ENCODE peak calls at places on chromosomes 1 and 21, in five cellular contexts. One of them, this sample, is unnamed.

GRCh38 chr1:226679853-226680516 is 59.1 kb downstream of the ITPKB start:
- DNase-seq in NCI-H1417: no peak
- DNase-seq in effector CD4-positive, alpha-beta T cell: peak
- DNase-seq in ELF-1: peak
- DNase-seq in suprapubic skin: peak
- DNase-seq in this sample: no peak

GRCh38 chr1:165747632-165748452 is 20.8 kb downstream of the TMCO1 start:
- DNase-seq in NCI-H1417: no peak
- DNase-seq in effector CD4-positive, alpha-beta T cell: no peak
- DNase-seq in ELF-1: no peak
- DNase-seq in suprapubic skin: no peak
- DNase-seq in this sample: no peak

GRCh38 chr1:21857142-21857839 is 45.2 kb downstream of the LDLRAD2 start:
- DNase-seq in NCI-H1417: no peak
- DNase-seq in effector CD4-positive, alpha-beta T cell: no peak
- DNase-seq in ELF-1: no peak
- DNase-seq in suprapubic skin: peak
- DNase-seq in this sample: no peak

GRCh38 chr1:64082459-64082858 is 121.0 kb upstream of the UBE2U start:
- DNase-seq in NCI-H1417: no peak
- DNase-seq in effector CD4-positive, alpha-beta T cell: no peak
- DNase-seq in ELF-1: no peak
- DNase-seq in suprapubic skin: no peak
- DNase-seq in this sample: no peak

GRCh38 chr21:17610862-17611261 is 1.8 kb downstream of the BTG3 start:
- DNase-seq in NCI-H1417: peak
- DNase-seq in effector CD4-positive, alpha-beta T cell: no peak
- DNase-seq in ELF-1: peak
- DNase-seq in suprapubic skin: no peak
- DNase-seq in this sample: no peak

GRCh38 chr1:201259476-201260235 is 23.6 kb upstream of the PKP1 start:
- DNase-seq in NCI-H1417: peak
- DNase-seq in effector CD4-positive, alpha-beta T cell: no peak
- DNase-seq in ELF-1: peak
- DNase-seq in suprapubic skin: no peak
- DNase-seq in this sample: no peak

GRCh38 chr1:59150537-59151386 is 146.1 kb upstream of the FGGY start:
- DNase-seq in NCI-H1417: no peak
- DNase-seq in effector CD4-positive, alpha-beta T cell: no peak
- DNase-seq in ELF-1: peak
- DNase-seq in suprapubic skin: peak
- DNase-seq in this sample: peak

GRCh38 chr1:15081088-15081487 is 72.5 kb upstream of the TMEM51 start:
- DNase-seq in NCI-H1417: no peak
- DNase-seq in effector CD4-positive, alpha-beta T cell: no peak
- DNase-seq in ELF-1: no peak
- DNase-seq in suprapubic skin: no peak
- DNase-seq in this sample: no peak

GRCh38 chr1:114215426-114215825 is 61.8 kb upstream of the SYT6 start:
- DNase-seq in NCI-H1417: no peak
- DNase-seq in effector CD4-positive, alpha-beta T cell: no peak
- DNase-seq in ELF-1: no peak
- DNase-seq in suprapubic skin: no peak
- DNase-seq in this sample: no peak

GRCh38 chr1:203340112-203340804 is 10.7 kb downstream of the FMOD start:
- DNase-seq in NCI-H1417: peak
- DNase-seq in effector CD4-positive, alpha-beta T cell: peak
- DNase-seq in ELF-1: peak
- DNase-seq in suprapubic skin: peak
- DNase-seq in this sample: no peak

GRCh38 chr1:39737546-39738169 is 1.0 kb upstream of the PPIE start:
- DNase-seq in NCI-H1417: no peak
- DNase-seq in effector CD4-positive, alpha-beta T cell: no peak
- DNase-seq in ELF-1: no peak
- DNase-seq in suprapubic skin: no peak
- DNase-seq in this sample: no peak

GRCh38 chr1:198934901-198935301 is 296.1 kb downstream of the PTPRC start:
- DNase-seq in NCI-H1417: peak
- DNase-seq in effector CD4-positive, alpha-beta T cell: peak
- DNase-seq in ELF-1: no peak
- DNase-seq in suprapubic skin: no peak
- DNase-seq in this sample: no peak

GRCh38 chr1:29392486-29393450 is 156.4 kb downstream of the PTPRU start:
- DNase-seq in NCI-H1417: no peak
- DNase-seq in effector CD4-positive, alpha-beta T cell: no peak
- DNase-seq in ELF-1: no peak
- DNase-seq in suprapubic skin: no peak
- DNase-seq in this sample: no peak

GRCh38 chr1:53580739-53581475 is 121.7 kb downstream of the DMRTB1 start:
- DNase-seq in NCI-H1417: no peak
- DNase-seq in effector CD4-positive, alpha-beta T cell: no peak
- DNase-seq in ELF-1: no peak
- DNase-seq in suprapubic skin: peak
- DNase-seq in this sample: no peak

GRCh38 chr1:160093069-160093395 is 5.4 kb downstream of the IGSF8 start:
- DNase-seq in NCI-H1417: no peak
- DNase-seq in effector CD4-positive, alpha-beta T cell: no peak
- DNase-seq in ELF-1: no peak
- DNase-seq in suprapubic skin: no peak
- DNase-seq in this sample: no peak

GRCh38 chr1:65020774-65021173 is 54.4 kb upstream of the JAK1 start:
- DNase-seq in NCI-H1417: no peak
- DNase-seq in effector CD4-positive, alpha-beta T cell: no peak
- DNase-seq in ELF-1: no peak
- DNase-seq in suprapubic skin: no peak
- DNase-seq in this sample: no peak

GRCh38 chr1:191174298-191174697 is 696.6 kb upstream of the BRINP3 start:
- DNase-seq in NCI-H1417: no peak
- DNase-seq in effector CD4-positive, alpha-beta T cell: no peak
- DNase-seq in ELF-1: no peak
- DNase-seq in suprapubic skin: no peak
- DNase-seq in this sample: no peak

GRCh38 chr1:65229754-65230339 is 79.5 kb upstream of the DNAJC6 start:
- DNase-seq in NCI-H1417: no peak
- DNase-seq in effector CD4-positive, alpha-beta T cell: no peak
- DNase-seq in ELF-1: no peak
- DNase-seq in suprapubic skin: no peak
- DNase-seq in this sample: no peak

GRCh38 chr1:183019860-183020259 is 3.4 kb upstream of the LAMC1 start:
- DNase-seq in NCI-H1417: no peak
- DNase-seq in effector CD4-positive, alpha-beta T cell: no peak
- DNase-seq in ELF-1: no peak
- DNase-seq in suprapubic skin: no peak
- DNase-seq in this sample: no peak

GRCh38 chr21:37219766-37220432 is 47.2 kb downstream of the VPS26C start:
- DNase-seq in NCI-H1417: peak
- DNase-seq in effector CD4-positive, alpha-beta T cell: no peak
- DNase-seq in ELF-1: no peak
- DNase-seq in suprapubic skin: no peak
- DNase-seq in this sample: no peak

GRCh38 chr1:203028784-203029553 is 2.7 kb downstream of the PPFIA4 start:
- DNase-seq in NCI-H1417: no peak
- DNase-seq in effector CD4-positive, alpha-beta T cell: no peak
- DNase-seq in ELF-1: no peak
- DNase-seq in suprapubic skin: no peak
- DNase-seq in this sample: no peak

GRCh38 chr1:63189677-63190076 is 132.7 kb upstream of the FOXD3 start:
- DNase-seq in NCI-H1417: peak
- DNase-seq in effector CD4-positive, alpha-beta T cell: no peak
- DNase-seq in ELF-1: peak
- DNase-seq in suprapubic skin: no peak
- DNase-seq in this sample: no peak

GRCh38 chr1:18629659-18630510 is 761 bp upstream of the PAX7 start:
- DNase-seq in NCI-H1417: no peak
- DNase-seq in effector CD4-positive, alpha-beta T cell: no peak
- DNase-seq in ELF-1: peak
- DNase-seq in suprapubic skin: no peak
- DNase-seq in this sample: no peak

GRCh38 chr21:32413697-32414578 is 1.4 kb downstream of the EVA1C start:
- DNase-seq in NCI-H1417: no peak
- DNase-seq in effector CD4-positive, alpha-beta T cell: no peak
- DNase-seq in ELF-1: no peak
- DNase-seq in suprapubic skin: peak
- DNase-seq in this sample: no peak

GRCh38 chr1:178688244-178688643 is 36.8 kb upstream of the RALGPS2 start:
- DNase-seq in NCI-H1417: no peak
- DNase-seq in effector CD4-positive, alpha-beta T cell: no peak
- DNase-seq in ELF-1: no peak
- DNase-seq in suprapubic skin: no peak
- DNase-seq in this sample: no peak

GRCh38 chr1:202184750-202185460 is 8.7 kb upstream of the LGR6 start:
- DNase-seq in NCI-H1417: peak
- DNase-seq in effector CD4-positive, alpha-beta T cell: peak
- DNase-seq in ELF-1: peak
- DNase-seq in suprapubic skin: no peak
- DNase-seq in this sample: peak

This sample was measured in Panc1.